ENCODE peak calls at places on chromosomes 4 and X, in four cellular contexts. D is fibroblast of the aortic adventitia, H is AG10803, K is adrenal gland. T is an unnamed sample.

GRCh38 chr4:1044469-1045192 is 33.2 kb downstream of the FGFRL1 start:
- DNase-seq in D (no peak), H (peak), K (no peak), T (no peak)

GRCh38 chr4:87038837-87039715 is 104.3 kb downstream of the AFF1 start:
- DNase-seq in D (peak), H (peak), K (peak), T (no peak)

GRCh38 chr4:8820178-8821102 is 51.2 kb downstream of the HMX1 start:
- DNase-seq in D (no peak), H (no peak), K (no peak), T (no peak)

GRCh38 chrX:24332868-24333267 is 19.0 kb upstream of the SUPT20HL2 start:
- DNase-seq in D (peak), H (no peak), K (no peak), T (no peak)

GRCh38 chr4:150368667-150369066 is 213.3 kb upstream of the MAB21L2 start:
- DNase-seq in D (no peak), H (no peak), K (no peak), T (no peak)

GRCh38 chr4:19254476-19254875 is 997.2 kb upstream of the SLIT2 start:
- DNase-seq in D (peak), H (no peak), K (no peak), T (no peak)

GRCh38 chrX:103253608-103254007 is 1.3 kb downstream of the TCEAL8 start:
- DNase-seq in D (peak), H (peak), K (peak), T (no peak)

GRCh38 chrX:3345281-3346081 is 971 bp downstream of the MXRA5 start:
- DNase-seq in D (peak), H (peak), K (peak), T (no peak)

GRCh38 chrX:134626434-134626833 is 31.8 kb downstream of the PLAC1 start:
- DNase-seq in D (peak), H (no peak), K (peak), T (no peak)

GRCh38 chr4:77617203-77617602 is 11.6 kb downstream of the CXCL13 start:
- DNase-seq in D (no peak), H (peak), K (no peak), T (no peak)

GRCh38 chr4:123412700-123413512 is 16.3 kb downstream of the SPRY1 start:
- DNase-seq in D (peak), H (peak), K (no peak), T (no peak)

GRCh38 chrX:53685711-53686110 is 808 bp downstream of the HUWE1 start:
- DNase-seq in D (no peak), H (no peak), K (no peak), T (no peak)

GRCh38 chrX:136202889-136203288 is 48.3 kb downstream of the MAP7D3 start:
- DNase-seq in D (peak), H (peak), K (no peak), T (no peak)

GRCh38 chrX:10542549-10542948 is 77.8 kb downstream of the MID1 start:
- DNase-seq in D (no peak), H (no peak), K (no peak), T (no peak)

GRCh38 chr4:40980318-40980883 is 230.6 kb downstream of the NSUN7 start:
- DNase-seq in D (peak), H (peak), K (no peak), T (no peak)

GRCh38 chr4:8155048-8155447 is 3.6 kb downstream of the ABLIM2 start:
- DNase-seq in D (peak), H (peak), K (no peak), T (no peak)

GRCh38 chr4:138070816-138071215 is 171.3 kb downstream of the SLC7A11 start:
- DNase-seq in D (no peak), H (no peak), K (no peak), T (no peak)

GRCh38 chr4:91032725-91033445 is 905.7 kb downstream of the CCSER1 start:
- DNase-seq in D (no peak), H (no peak), K (no peak), T (no peak)

DNA sequence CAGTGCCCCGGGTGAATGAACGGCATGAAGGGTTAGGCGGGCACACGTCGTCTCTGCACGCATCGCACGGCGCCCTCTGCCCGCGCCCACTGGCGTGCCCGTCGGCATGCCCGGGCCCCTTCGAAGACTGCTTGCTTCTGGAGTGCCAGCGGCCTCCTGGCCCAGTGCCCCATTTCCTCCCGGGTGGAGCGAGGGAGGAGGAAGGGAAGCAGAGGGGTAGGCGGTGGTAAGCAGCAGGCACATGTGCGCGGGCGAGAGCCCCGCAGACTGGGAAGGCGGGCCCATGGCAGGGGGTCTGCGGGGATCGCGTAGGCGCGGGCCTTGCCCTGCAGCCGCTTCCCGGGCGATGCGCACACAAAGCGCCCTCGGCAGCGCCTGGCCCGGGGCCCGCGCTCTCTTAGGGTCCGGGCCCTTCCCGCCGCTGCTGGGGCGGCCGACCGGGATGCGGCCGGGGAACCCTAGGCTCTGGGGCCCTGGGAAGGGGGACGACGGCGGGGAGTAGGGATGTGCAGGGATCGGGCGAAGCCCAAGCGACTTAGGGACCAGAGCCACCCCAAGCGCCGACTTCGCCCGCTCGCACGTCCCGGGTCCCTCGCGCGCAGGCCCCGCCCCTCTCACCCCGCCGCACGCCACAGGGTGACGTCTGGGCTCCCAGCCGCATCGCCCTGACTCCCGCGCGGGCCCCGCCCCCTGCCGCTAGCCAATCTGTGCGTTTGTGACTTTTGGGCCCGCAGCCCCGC is 866 bp upstream of the EMD start:
- DNase-seq in D (no peak), H (peak), K (peak), T (peak)
- TF ChIP-seq CTCF in D (no peak), H (no peak), K (no peak), T (no peak)

GRCh38 chrX:110346681-110347080 is 12.0 kb upstream of the RTL9 start:
- DNase-seq in D (peak), H (peak), K (peak), T (no peak)
- TF ChIP-seq CTCF in D (peak), H (peak), K (no peak), T (no peak)

GRCh38 chrX:41142130-41142529 is 56.9 kb downstream of the USP9X start:
- DNase-seq in D (no peak), H (peak), K (no peak), T (no peak)

GRCh38 chrX:41133551-41133950 is 48.3 kb downstream of the USP9X start:
- DNase-seq in D (no peak), H (no peak), K (no peak), T (no peak)

GRCh38 chrX:41131766-41132165 is 46.5 kb downstream of the USP9X start:
- DNase-seq in D (no peak), H (no peak), K (no peak), T (no peak)

DNA sequence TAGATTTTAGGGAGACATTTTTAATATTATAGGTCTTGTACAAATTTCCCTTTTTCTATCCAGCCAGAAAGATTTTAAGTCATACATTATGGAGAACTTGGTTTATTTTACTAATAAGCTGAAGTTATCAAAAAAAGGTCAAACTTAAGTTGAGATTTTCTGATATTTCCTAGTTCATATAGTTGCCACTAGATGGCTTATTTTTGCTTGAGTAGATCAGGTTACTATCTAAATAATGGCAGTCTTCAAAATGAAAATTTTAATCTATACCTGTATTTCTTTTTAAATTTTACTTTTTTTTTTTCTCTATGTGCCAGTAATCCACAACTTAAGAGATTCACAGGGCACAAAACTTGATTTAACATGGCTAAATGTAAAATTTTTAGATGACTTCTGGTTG is 52.3 kb downstream of the USP9X start:
- DNase-seq in D (peak), H (no peak), K (no peak), T (no peak)
- TF ChIP-seq CTCF in D (peak), H (peak), K (peak), T (peak)

GRCh38 chrX:34875204-34875603 is 67.4 kb upstream of the FAM47B start:
- DNase-seq in D (peak), H (peak), K (no peak), T (no peak)
- TF ChIP-seq CTCF in D (no peak), H (no peak), K (no peak), T (no peak)

DNA sequence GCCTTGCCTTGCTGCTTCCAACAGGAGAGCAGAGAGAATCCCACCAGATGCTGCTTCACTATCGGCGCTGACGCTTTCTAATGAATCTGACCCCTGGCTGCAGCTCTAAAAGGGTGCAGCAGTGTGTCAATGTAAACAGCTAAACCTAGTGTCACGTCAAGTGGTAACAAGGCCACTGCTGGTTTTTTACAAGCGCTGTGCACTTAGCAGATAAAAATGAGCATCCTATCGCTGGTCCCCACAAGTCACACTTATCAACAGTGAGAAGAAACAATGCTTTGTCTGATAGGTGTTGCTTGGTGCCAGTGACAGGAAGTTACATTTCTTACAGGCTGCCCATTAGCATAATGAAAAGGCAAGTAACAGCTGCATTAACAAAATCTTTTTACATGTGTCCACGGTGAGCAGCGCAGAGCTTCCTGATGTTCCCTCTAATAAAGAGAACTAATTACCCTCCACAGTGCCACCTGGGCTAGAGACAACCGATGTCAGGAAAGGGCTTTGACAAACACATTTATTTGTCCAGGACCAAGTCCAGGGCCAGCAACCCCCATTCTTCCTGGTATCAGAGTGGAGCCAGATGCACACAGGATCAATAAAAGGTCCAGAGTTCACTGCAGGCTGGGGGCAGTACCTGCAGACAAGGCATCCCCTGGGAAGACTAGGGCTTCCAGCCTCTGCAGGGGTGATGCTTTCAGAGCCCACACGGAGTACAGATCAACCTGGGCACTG is 176.0 kb downstream of the MGST2 start:
- DNase-seq in D (no peak), H (no peak), K (no peak), T (no peak)
- TF ChIP-seq CTCF in D (no peak), H (no peak), K (no peak), T (no peak)